ENCODE peak calls at places on chromosome 5, in eight cellular contexts. Z is heart right ventricle; E is fibroblast of lung; J is GM23338; W is IMR-90; G is right atrium auricular region; Y is body of pancreas; A is CD8-positive, alpha-beta memory T cell. X is an unnamed sample.

GRCh38 chr5:78563621-78564020 is 85.0 kb downstream of the LHFPL2 start:
- DNase-seq in W (no peak), J (no peak), E (no peak), Z (no peak), G (no peak), Y (no peak), A (no peak), X (no peak)

GRCh38 chr5:2102821-2103776 is 220.4 kb upstream of the IRX4 start:
- DNase-seq in W (no peak), E (no peak), Z (no peak), Y (no peak), A (no peak), J (no peak), G (no peak), X (no peak)

GRCh38 chr5:110321117-110321516 is 405.4 kb downstream of the TMEM232 start:
- DNase-seq in J (no peak), Z (no peak), G (no peak), E (no peak), W (no peak), A (no peak), Y (no peak), X (no peak)

GRCh38 chr5:172837640-172838039 is 3.6 kb downstream of the ERGIC1 start:
- DNase-seq in Z (no peak), G (no peak), A (peak), J (no peak), W (no peak), Y (peak), E (no peak), X (peak)

GRCh38 chr5:73997936-73998335 is 371.9 kb downstream of the ARHGEF28 start:
- DNase-seq in Y (no peak), A (no peak), W (no peak), Z (no peak), G (no peak), J (no peak), E (no peak), X (no peak)

GRCh38 chr5:9428272-9428671 is 117.6 kb downstream of the SEMA5A start:
- DNase-seq in A (no peak), Y (no peak), G (no peak), Z (no peak), J (no peak), W (no peak), E (no peak), X (no peak)

GRCh38 chr5:131541766-131542165 is 93.3 kb downstream of the RAPGEF6 start:
- DNase-seq in G (no peak), E (no peak), W (peak), Y (no peak), Z (no peak), J (no peak), A (no peak), X (no peak)

GRCh38 chr5:17317499-17317898 is 100.1 kb downstream of the BASP1 start:
- DNase-seq in A (no peak), J (no peak), Z (no peak), W (no peak), E (no peak), Y (no peak), G (no peak), X (no peak)

GRCh38 chr5:1409386-1410110 is 35.7 kb downstream of the SLC6A3 start:
- DNase-seq in Z (no peak), J (peak), E (peak), Y (no peak), A (no peak), G (no peak), W (peak), X (no peak)

GRCh38 chr5:38596997-38597396 is 40.6 kb upstream of the LIFR start:
- DNase-seq in Z (no peak), A (no peak), G (no peak), Y (no peak), E (no peak), J (no peak), W (no peak), X (no peak)

GRCh38 chr5:134462047-134462575 is 50.4 kb upstream of the CDKN2AIPNL start:
- DNase-seq in G (no peak), A (no peak), J (no peak), Y (no peak), W (no peak), E (no peak), Z (no peak), X (no peak)

GRCh38 chr5:87151547-87151946 is 116.1 kb upstream of the RASA1 start:
- DNase-seq in J (no peak), W (peak), E (peak), Z (no peak), G (no peak), Y (no peak), A (no peak), X (no peak)

GRCh38 chr5:141516648-141517025 is 27.8 kb downstream of the PCDHGC5 start:
- DNase-seq in Y (no peak), E (no peak), G (no peak), A (no peak), J (no peak), W (no peak), Z (no peak), X (no peak)

DNA sequence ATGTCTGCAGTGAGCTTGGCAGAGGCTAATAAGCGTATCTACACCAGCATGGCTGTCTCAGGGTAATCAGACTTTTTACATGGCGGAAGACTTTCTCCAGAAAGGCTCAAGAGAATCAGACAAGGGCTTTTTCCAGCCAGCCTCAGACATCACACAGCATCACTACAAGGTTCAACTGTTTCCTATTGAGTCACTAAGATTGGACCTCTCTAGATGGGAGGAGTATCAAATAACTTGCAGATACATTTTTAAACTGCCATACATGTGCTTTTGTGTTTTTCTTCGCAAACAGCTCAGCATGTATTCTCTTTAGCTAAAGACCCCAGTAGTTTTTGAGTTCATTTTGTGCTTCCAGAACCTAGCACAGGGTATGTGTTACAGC is 22.9 kb upstream of the PIK3R1 start:
- DNase-seq in J (no peak), E (no peak), A (no peak), W (no peak), Z (no peak), G (no peak), Y (no peak), X (no peak)
- H3K27ac ChIP-seq in J (peak), E (no peak), A (no peak), W (no peak), Z (no peak), G (no peak), Y (no peak), X (no peak)

GRCh38 chr5:76413746-76414145 is 10.7 kb downstream of the IQGAP2 start:
- DNase-seq in J (no peak), Y (no peak), A (no peak), E (no peak), W (no peak), Z (no peak), G (no peak), X (no peak)
- H3K27ac ChIP-seq in J (no peak), Y (no peak), A (no peak), E (no peak), W (no peak), Z (no peak), G (no peak), X (no peak)

GRCh38 chr5:158385982-158386381 is 527.0 kb upstream of the CLINT1 start:
- DNase-seq in G (no peak), Y (no peak), E (no peak), W (no peak), Z (no peak), J (no peak), A (no peak), X (no peak)

GRCh38 chr5:158384535-158385421 is 525.8 kb upstream of the CLINT1 start:
- DNase-seq in G (no peak), A (no peak), W (peak), E (peak), Z (no peak), J (no peak), Y (no peak), X (no peak)

GRCh38 chr5:158380661-158381060 is 521.7 kb upstream of the CLINT1 start:
- DNase-seq in Y (no peak), J (no peak), W (no peak), E (no peak), G (no peak), Z (no peak), A (no peak), X (no peak)

GRCh38 chr5:158383485-158383884 is 524.5 kb upstream of the CLINT1 start:
- DNase-seq in G (no peak), Z (no peak), J (no peak), E (no peak), A (no peak), W (no peak), Y (no peak), X (no peak)

DNA sequence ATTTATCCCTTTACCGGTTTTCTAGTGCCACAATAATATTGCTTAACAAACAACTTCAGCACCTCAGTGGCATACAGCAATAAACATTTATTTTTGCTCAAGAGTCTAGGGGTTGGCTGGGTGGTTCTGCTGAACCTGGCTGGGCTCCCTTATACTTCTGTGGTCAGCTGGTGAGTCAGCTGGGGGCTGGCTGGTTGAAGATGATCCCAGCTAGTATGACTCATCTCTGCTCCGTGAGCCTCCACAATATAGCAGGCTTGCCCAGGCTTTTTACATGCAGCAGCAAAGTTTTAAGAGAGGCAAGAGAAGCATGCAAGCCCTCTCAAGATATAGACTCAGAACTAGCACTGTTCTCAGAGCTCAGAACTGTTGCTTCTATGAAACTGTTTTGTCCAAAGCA is 523.5 kb upstream of the CLINT1 start:
- DNase-seq in W (peak), A (no peak), G (peak), Z (peak), J (peak), E (peak), Y (peak), X (no peak)
- H3K27ac ChIP-seq in W (no peak), A (no peak), G (no peak), Z (no peak), J (no peak), E (peak), Y (no peak), X (no peak)

GRCh38 chr5:91176288-91177016 is 206.7 kb downstream of the ARRDC3 start:
- DNase-seq in G (no peak), Z (no peak), W (peak), Y (no peak), A (no peak), J (no peak), E (no peak), X (no peak)

GRCh38 chr5:91179018-91179417 is 204.1 kb downstream of the ARRDC3 start:
- DNase-seq in J (no peak), Y (no peak), G (no peak), A (no peak), E (peak), Z (no peak), W (peak), X (no peak)

GRCh38 chr5:91177085-91177484 is 206.0 kb downstream of the ARRDC3 start:
- DNase-seq in W (no peak), E (no peak), Z (no peak), J (no peak), Y (no peak), A (no peak), G (no peak), X (no peak)

GRCh38 chr5:91177639-91178038 is 205.5 kb downstream of the ARRDC3 start:
- DNase-seq in G (no peak), Y (no peak), E (no peak), Z (no peak), W (peak), A (no peak), J (no peak), X (no peak)

DNA sequence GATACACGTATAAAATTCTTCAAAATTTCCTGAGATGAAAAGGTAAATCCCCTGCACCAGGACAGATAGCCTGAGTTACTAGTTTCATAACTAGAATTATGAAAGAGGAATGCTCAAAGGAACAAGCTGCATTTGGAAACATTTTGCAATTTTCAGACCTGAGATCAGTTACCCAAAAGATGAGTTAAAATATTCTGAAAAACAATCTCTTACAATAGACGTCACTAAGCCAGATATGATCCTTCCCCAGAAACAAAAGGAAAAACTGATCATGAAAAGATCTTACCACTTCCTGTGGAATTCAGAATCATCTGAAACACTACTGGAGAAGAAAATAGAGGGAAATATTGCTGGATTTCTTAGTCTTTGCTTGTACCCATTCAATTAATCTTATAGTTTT is 204.7 kb downstream of the ARRDC3 start:
- DNase-seq in G (no peak), E (no peak), A (no peak), Z (no peak), J (no peak), Y (no peak), W (peak), X (no peak)
- H3K27ac ChIP-seq in G (no peak), E (no peak), A (no peak), Z (no peak), J (no peak), Y (no peak), W (no peak), X (no peak)

DNA sequence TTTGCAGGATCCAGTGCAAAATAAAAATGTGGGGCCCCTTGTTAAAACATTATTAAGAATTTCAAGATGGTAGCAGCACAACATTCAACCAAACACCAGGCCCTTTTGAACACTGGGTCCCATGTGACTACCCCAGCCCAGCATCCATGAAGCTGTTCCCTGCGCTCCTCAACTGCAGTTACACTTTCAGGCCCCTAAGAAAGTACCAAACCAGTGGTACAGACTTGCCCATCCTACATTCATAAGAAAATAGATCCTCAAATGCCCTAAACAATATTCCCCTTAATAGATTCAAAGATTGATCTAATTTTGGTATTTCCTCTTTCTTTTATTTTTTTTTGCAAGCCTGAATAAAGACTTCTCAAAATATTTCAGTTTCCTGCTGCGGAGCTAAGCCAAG is 201.7 kb downstream of the EFNA5 start:
- DNase-seq in Z (no peak), W (no peak), E (no peak), A (no peak), G (no peak), Y (no peak), J (peak), X (no peak)
- H3K27ac ChIP-seq in Z (no peak), W (peak), E (no peak), A (no peak), G (peak), Y (no peak), J (no peak), X (no peak)

GRCh38 chr5:7501066-7501465 is 105.1 kb downstream of the ADCY2 start:
- DNase-seq in A (no peak), Z (no peak), Y (no peak), J (no peak), W (no peak), E (no peak), G (no peak), X (no peak)

GRCh38 chr5:7503564-7503963 is 107.6 kb downstream of the ADCY2 start:
- DNase-seq in W (no peak), J (no peak), Y (no peak), Z (no peak), A (no peak), G (no peak), E (no peak), X (no peak)
- H3K27ac ChIP-seq in W (no peak), J (peak), Y (no peak), Z (no peak), A (no peak), G (no peak), E (no peak), X (no peak)